ENCODE peak calls at places on chromosomes 2 and 18, in eight cellular contexts. One of them, this sample, is unnamed.
A peak's percentile ranks its signal among the peaks of the same experiment; 100 is the strongest.

GRCh38 chr2:37645363-37645762 is 26.1 kb downstream of the CDC42EP3 start:
- DNase-seq in T-cell: no peak
- DNase-seq in ACHN: no peak
- DNase-seq in HTR-8/SVneo: no peak
- DNase-seq in activated T-cell treated with anti-CD3 and anti-CD28 coated beads for 24 hours: no peak
- DNase-seq in trophoblast cell: no peak
- DNase-seq in hypothalamus: no peak
- DNase-seq in kidney epithelial cell: no peak
- DNase-seq in this sample: no peak

GRCh38 chr2:69092857-69093256 is 79.9 kb downstream of the ANTXR1 start:
- DNase-seq in T-cell: no peak
- DNase-seq in ACHN: no peak
- DNase-seq in HTR-8/SVneo: no peak
- DNase-seq in activated T-cell treated with anti-CD3 and anti-CD28 coated beads for 24 hours: no peak
- DNase-seq in trophoblast cell: no peak
- DNase-seq in hypothalamus: no peak
- DNase-seq in kidney epithelial cell: no peak
- DNase-seq in this sample: no peak

GRCh38 chr2:212227755-212228154 is 310.8 kb downstream of the ERBB4 start:
- DNase-seq in T-cell: no peak
- DNase-seq in ACHN: no peak
- DNase-seq in HTR-8/SVneo: peak; percentile 20
- DNase-seq in activated T-cell treated with anti-CD3 and anti-CD28 coated beads for 24 hours: no peak
- DNase-seq in trophoblast cell: no peak
- DNase-seq in hypothalamus: no peak
- DNase-seq in kidney epithelial cell: peak; percentile 42
- DNase-seq in this sample: peak; percentile 13

GRCh38 chr2:22011048-22011447 is 887.3 kb downstream of the TDRD15 start:
- DNase-seq in T-cell: no peak
- DNase-seq in ACHN: no peak
- DNase-seq in HTR-8/SVneo: no peak
- DNase-seq in activated T-cell treated with anti-CD3 and anti-CD28 coated beads for 24 hours: no peak
- DNase-seq in trophoblast cell: no peak
- DNase-seq in hypothalamus: no peak
- DNase-seq in kidney epithelial cell: no peak
- DNase-seq in this sample: no peak

GRCh38 chr2:26299488-26300092 is 46.4 kb upstream of the SELENOI start:
- DNase-seq in T-cell: no peak
- DNase-seq in ACHN: peak; percentile 70
- DNase-seq in HTR-8/SVneo: peak; percentile 50
- DNase-seq in activated T-cell treated with anti-CD3 and anti-CD28 coated beads for 24 hours: no peak
- DNase-seq in trophoblast cell: peak; percentile 67
- DNase-seq in hypothalamus: no peak
- DNase-seq in kidney epithelial cell: no peak
- DNase-seq in this sample: no peak

GRCh38 chr2:126874961-126875360 is 23.7 kb upstream of the TEX51 start:
- DNase-seq in T-cell: no peak
- DNase-seq in ACHN: no peak
- DNase-seq in HTR-8/SVneo: no peak
- DNase-seq in activated T-cell treated with anti-CD3 and anti-CD28 coated beads for 24 hours: no peak
- DNase-seq in trophoblast cell: no peak
- DNase-seq in hypothalamus: no peak
- DNase-seq in kidney epithelial cell: no peak
- DNase-seq in this sample: no peak

GRCh38 chr2:101699191-101699938 is 1.9 kb downstream of the MAP4K4 start:
- DNase-seq in T-cell: peak; percentile 15
- DNase-seq in ACHN: no peak
- DNase-seq in HTR-8/SVneo: no peak
- DNase-seq in activated T-cell treated with anti-CD3 and anti-CD28 coated beads for 24 hours: no peak
- DNase-seq in trophoblast cell: no peak
- DNase-seq in hypothalamus: no peak
- DNase-seq in kidney epithelial cell: no peak
- DNase-seq in this sample: peak; percentile 76

GRCh38 chr2:189535433-189535832 is 45.2 kb downstream of the SLC40A1 start:
- DNase-seq in T-cell: no peak
- DNase-seq in ACHN: no peak
- DNase-seq in HTR-8/SVneo: no peak
- DNase-seq in activated T-cell treated with anti-CD3 and anti-CD28 coated beads for 24 hours: no peak
- DNase-seq in trophoblast cell: no peak
- DNase-seq in hypothalamus: no peak
- DNase-seq in kidney epithelial cell: no peak
- DNase-seq in this sample: no peak

GRCh38 chr2:231007159-231008045 is 11.5 kb downstream of the SPATA3 start:
- DNase-seq in T-cell: no peak
- DNase-seq in ACHN: no peak
- DNase-seq in HTR-8/SVneo: no peak
- DNase-seq in activated T-cell treated with anti-CD3 and anti-CD28 coated beads for 24 hours: no peak
- DNase-seq in trophoblast cell: peak; percentile 74
- DNase-seq in hypothalamus: no peak
- DNase-seq in kidney epithelial cell: no peak
- DNase-seq in this sample: no peak

GRCh38 chr2:126370208-126370607 is 285.8 kb upstream of the GYPC start:
- DNase-seq in T-cell: no peak
- DNase-seq in ACHN: no peak
- DNase-seq in HTR-8/SVneo: no peak
- DNase-seq in activated T-cell treated with anti-CD3 and anti-CD28 coated beads for 24 hours: no peak
- DNase-seq in trophoblast cell: no peak
- DNase-seq in hypothalamus: no peak
- DNase-seq in kidney epithelial cell: no peak
- DNase-seq in this sample: no peak

GRCh38 chr18:58167073-58167472 is 123.0 kb downstream of the NEDD4L start:
- DNase-seq in T-cell: no peak
- DNase-seq in ACHN: no peak
- DNase-seq in HTR-8/SVneo: no peak
- DNase-seq in activated T-cell treated with anti-CD3 and anti-CD28 coated beads for 24 hours: no peak
- DNase-seq in trophoblast cell: no peak
- DNase-seq in hypothalamus: no peak
- DNase-seq in kidney epithelial cell: no peak
- DNase-seq in this sample: no peak

GRCh38 chr2:29273004-29273703 is 157.9 kb downstream of the CLIP4 start:
- DNase-seq in T-cell: no peak
- DNase-seq in ACHN: no peak
- DNase-seq in HTR-8/SVneo: no peak
- DNase-seq in activated T-cell treated with anti-CD3 and anti-CD28 coated beads for 24 hours: no peak
- DNase-seq in trophoblast cell: no peak
- DNase-seq in hypothalamus: no peak
- DNase-seq in kidney epithelial cell: no peak
- DNase-seq in this sample: no peak

GRCh38 chr2:128374001-128374710 is 55.5 kb upstream of the HS6ST1 start:
- DNase-seq in T-cell: no peak
- DNase-seq in ACHN: peak; percentile 14
- DNase-seq in HTR-8/SVneo: peak; percentile 75
- DNase-seq in activated T-cell treated with anti-CD3 and anti-CD28 coated beads for 24 hours: no peak
- DNase-seq in trophoblast cell: peak; percentile 65
- DNase-seq in hypothalamus: no peak
- DNase-seq in kidney epithelial cell: no peak
- DNase-seq in this sample: no peak

GRCh38 chr2:19868705-19869550 is 32.9 kb downstream of the TTC32 start:
- DNase-seq in T-cell: peak; percentile 58
- DNase-seq in ACHN: no peak
- DNase-seq in HTR-8/SVneo: no peak
- DNase-seq in activated T-cell treated with anti-CD3 and anti-CD28 coated beads for 24 hours: peak; percentile 46
- DNase-seq in trophoblast cell: peak; percentile 71
- DNase-seq in hypothalamus: no peak
- DNase-seq in kidney epithelial cell: no peak
- DNase-seq in this sample: no peak

GRCh38 chr2:176118606-176119370 is 2.2 kb downstream of the HOXD10 start:
- DNase-seq in T-cell: no peak
- DNase-seq in ACHN: no peak
- DNase-seq in HTR-8/SVneo: no peak
- DNase-seq in activated T-cell treated with anti-CD3 and anti-CD28 coated beads for 24 hours: no peak
- DNase-seq in trophoblast cell: peak; percentile 43
- DNase-seq in hypothalamus: no peak
- DNase-seq in kidney epithelial cell: no peak
- DNase-seq in this sample: no peak

GRCh38 chr2:7673101-7673500 is 755.9 kb downstream of the RNF144A start:
- DNase-seq in T-cell: no peak
- DNase-seq in ACHN: no peak
- DNase-seq in HTR-8/SVneo: no peak
- DNase-seq in activated T-cell treated with anti-CD3 and anti-CD28 coated beads for 24 hours: no peak
- DNase-seq in trophoblast cell: no peak
- DNase-seq in hypothalamus: no peak
- DNase-seq in kidney epithelial cell: no peak
- DNase-seq in this sample: no peak

This sample was measured in putamen.